ENCODE peak calls at places on chromosomes 11 and 22, in four cellular contexts. One of them, this sample, is unnamed.

GRCh38 chr22:38051261-38051660 is 5.9 kb upstream of the PICK1 start:
- DNase-seq in GM23248: no peak
- DNase-seq in A549: no peak
- DNase-seq in coronary artery: no peak
- DNase-seq in this sample: no peak

GRCh38 chr11:77710358-77710757 is 72.8 kb upstream of the CLNS1A start:
- DNase-seq in GM23248: peak; percentile 33
- DNase-seq in A549: peak; percentile 10
- DNase-seq in coronary artery: no peak
- DNase-seq in this sample: no peak

GRCh38 chr11:3859373-3859881 is 4.0 kb downstream of the STIM1 start:
- DNase-seq in GM23248: no peak
- DNase-seq in A549: no peak
- DNase-seq in coronary artery: no peak
- DNase-seq in this sample: no peak

GRCh38 chr11:65663634-65664200 is 1.0 kb upstream of the RELA start:
- DNase-seq in GM23248: peak; percentile 89
- DNase-seq in A549: no peak
- DNase-seq in coronary artery: no peak
- DNase-seq in this sample: no peak

GRCh38 chr11:17611049-17611448 is 64.0 kb downstream of the OTOG start:
- DNase-seq in GM23248: no peak
- DNase-seq in A549: no peak
- DNase-seq in coronary artery: peak; percentile 57
- DNase-seq in this sample: no peak

GRCh38 chr11:61652135-61652534 is 28.1 kb upstream of the DAGLA start:
- DNase-seq in GM23248: no peak
- DNase-seq in A549: no peak
- DNase-seq in coronary artery: no peak
- DNase-seq in this sample: no peak

GRCh38 chr22:49962751-49963646 is 2.4 kb downstream of the PIM3 start:
- DNase-seq in GM23248: no peak
- DNase-seq in A549: no peak
- DNase-seq in coronary artery: peak; percentile 77
- DNase-seq in this sample: peak; percentile 52

GRCh38 chr11:132838621-132839020 is 693.7 kb downstream of the OPCML start:
- DNase-seq in GM23248: peak; percentile 64
- DNase-seq in A549: no peak
- DNase-seq in coronary artery: no peak
- DNase-seq in this sample: no peak

GRCh38 chr22:34045311-34045710 is 125.0 kb upstream of the LARGE1 start:
- DNase-seq in GM23248: no peak
- DNase-seq in A549: no peak
- DNase-seq in coronary artery: no peak
- DNase-seq in this sample: no peak

GRCh38 chr11:120219157-120219934 is 8.5 kb downstream of the OAF start:
- DNase-seq in GM23248: peak; percentile 53
- DNase-seq in A549: no peak
- DNase-seq in coronary artery: no peak
- DNase-seq in this sample: no peak

GRCh38 chr11:110903830-110904229 is 191.6 kb upstream of the ARHGAP20 start:
- DNase-seq in GM23248: peak; percentile 30
- DNase-seq in A549: no peak
- DNase-seq in coronary artery: no peak
- DNase-seq in this sample: no peak

GRCh38 chr11:727859-728748 is 19.2 kb upstream of the TALDO1 start:
- DNase-seq in GM23248: peak; percentile 98
- DNase-seq in A549: peak; percentile 93
- DNase-seq in coronary artery: peak; percentile 95
- DNase-seq in this sample: peak; percentile 91

GRCh38 chr11:110712643-110713468 is 619 bp upstream of the ARHGAP20 start:
- DNase-seq in GM23248: peak; percentile 64
- DNase-seq in A549: no peak
- DNase-seq in coronary artery: peak; percentile 75
- DNase-seq in this sample: peak; percentile 48

GRCh38 chr11:46343520-46343919 is 3.7 kb upstream of the DGKZ start:
- DNase-seq in GM23248: no peak
- DNase-seq in A549: no peak
- DNase-seq in coronary artery: no peak
- DNase-seq in this sample: no peak

GRCh38 chr11:61417670-61418069 is 12.1 kb downstream of the CPSF7 start:
- DNase-seq in GM23248: peak; percentile 68
- DNase-seq in A549: peak; percentile 59
- DNase-seq in coronary artery: no peak
- DNase-seq in this sample: no peak

GRCh38 chr11:94151311-94151710 is 22.7 kb downstream of the PANX1 start:
- DNase-seq in GM23248: peak; percentile 33
- DNase-seq in A549: no peak
- DNase-seq in coronary artery: no peak
- DNase-seq in this sample: no peak

GRCh38 chr11:120219935-120220746 is 9.3 kb downstream of the OAF start:
- DNase-seq in GM23248: peak; percentile 23
- DNase-seq in A549: no peak
- DNase-seq in coronary artery: no peak
- DNase-seq in this sample: no peak

GRCh38 chr11:63560506-63561179 is 2.5 kb downstream of the PLAAT2 start:
- DNase-seq in GM23248: no peak
- DNase-seq in A549: no peak
- DNase-seq in coronary artery: no peak
- DNase-seq in this sample: no peak

GRCh38 chr22:45105281-45105700 is 58.4 kb upstream of the NUP50 start:
- DNase-seq in GM23248: peak; percentile 85
- DNase-seq in A549: peak; percentile 35
- DNase-seq in coronary artery: no peak
- DNase-seq in this sample: no peak

GRCh38 chr22:49548356-49549202 is 279.1 kb downstream of the BRD1 start:
- DNase-seq in GM23248: no peak
- DNase-seq in A549: no peak
- DNase-seq in coronary artery: no peak
- DNase-seq in this sample: no peak

GRCh38 chr22:47574551-47574950 is 812.1 kb downstream of the TBC1D22A start:
- DNase-seq in GM23248: no peak
- DNase-seq in A549: no peak
- DNase-seq in coronary artery: no peak
- DNase-seq in this sample: no peak

GRCh38 chr11:126132319-126132718 is 69.7 kb upstream of the CDON start:
- DNase-seq in GM23248: peak; percentile 69
- DNase-seq in A549: peak; percentile 49
- DNase-seq in coronary artery: no peak
- DNase-seq in this sample: no peak

GRCh38 chr11:103395612-103396011 is 286.4 kb downstream of the DYNC2H1 start:
- DNase-seq in GM23248: peak; percentile 79
- DNase-seq in A549: peak; percentile 10
- DNase-seq in coronary artery: no peak
- DNase-seq in this sample: no peak

GRCh38 chr11:78763664-78764063 is 189.0 kb upstream of the NARS2 start:
- DNase-seq in GM23248: no peak
- DNase-seq in A549: no peak
- DNase-seq in coronary artery: no peak
- DNase-seq in this sample: no peak

GRCh38 chr11:35875466-35875865 is 68.4 kb upstream of the LDLRAD3 start:
- DNase-seq in GM23248: no peak
- DNase-seq in A549: no peak
- DNase-seq in coronary artery: no peak
- DNase-seq in this sample: no peak

This sample was measured in ecto neural progenitor cell.